ENCODE peak calls at places on chromosome 14, in nine cellular contexts. Z is heart left ventricle, D is IMR-90, W is adrenal gland, X is GM12864, G is tibial artery, J is fibroblast of pulmonary artery, H is lower lobe of right lung, U is glutamatergic neuron. V is an unnamed sample.

GRCh38 chr14:64952598-64953309 is 10.2 kb upstream of the GPX2 start:
- DNase-seq in Z (no peak), D (no peak), W (no peak), X (peak), G (peak), J (no peak), H (no peak), U (no peak), V (no peak)

GRCh38 chr14:56213288-56213687 is 95.1 kb downstream of the PELI2 start:
- DNase-seq in Z (no peak), D (no peak), W (no peak), X (no peak), G (no peak), J (no peak), H (no peak), U (no peak), V (no peak)

GRCh38 chr14:22265319-22266140 is 323.5 kb downstream of the DAD1 start:
- DNase-seq in Z (no peak), D (peak), W (no peak), X (no peak), G (peak), J (peak), H (no peak), U (no peak), V (no peak)

GRCh38 chr14:96772929-96773328 is 24.3 kb upstream of the VRK1 start:
- DNase-seq in Z (no peak), D (no peak), W (no peak), X (no peak), G (no peak), J (no peak), H (no peak), U (no peak), V (no peak)

GRCh38 chr14:72714094-72714493 is 179.8 kb downstream of the DPF3 start:
- DNase-seq in Z (no peak), D (no peak), W (no peak), X (no peak), G (no peak), J (no peak), H (no peak), U (no peak), V (no peak)

GRCh38 chr14:54364555-54365415 is 32.0 kb upstream of the CDKN3 start:
- DNase-seq in Z (peak), D (peak), W (peak), X (no peak), G (peak), J (peak), H (no peak), U (no peak), V (peak)

GRCh38 chr14:20667957-20668356 is 16.4 kb upstream of the RNASE4 start:
- DNase-seq in Z (no peak), D (no peak), W (no peak), X (peak), G (no peak), J (no peak), H (no peak), U (no peak), V (no peak)

GRCh38 chr14:104927901-104928300 is 3.2 kb downstream of the PLD4 start:
- DNase-seq in Z (no peak), D (no peak), W (no peak), X (no peak), G (no peak), J (no peak), H (no peak), U (no peak), V (no peak)

GRCh38 chr14:65074449-65075155 is 27.7 kb downstream of the MAX start:
- DNase-seq in Z (no peak), D (no peak), W (no peak), X (no peak), G (no peak), J (peak), H (no peak), U (no peak), V (no peak)

GRCh38 chr14:55131782-55132181 is 2.7 kb downstream of the LGALS3 start:
- DNase-seq in Z (no peak), D (peak), W (no peak), X (no peak), G (no peak), J (no peak), H (no peak), U (no peak), V (no peak)

GRCh38 chr14:95220663-95221231 is 63.4 kb upstream of the DICER1 start:
- DNase-seq in Z (no peak), D (peak), W (no peak), X (no peak), G (no peak), J (peak), H (no peak), U (no peak), V (no peak)

GRCh38 chr14:101083564-101084435 is 180.3 kb upstream of the RTL1 start:
- DNase-seq in Z (no peak), D (no peak), W (peak), X (no peak), G (no peak), J (no peak), H (no peak), U (no peak), V (no peak)
- TF ChIP-seq CTCF in Z (no peak), D (peak), W (no peak), X (peak), G (no peak), J (peak), H (no peak), U (no peak), V (no peak)

DNA sequence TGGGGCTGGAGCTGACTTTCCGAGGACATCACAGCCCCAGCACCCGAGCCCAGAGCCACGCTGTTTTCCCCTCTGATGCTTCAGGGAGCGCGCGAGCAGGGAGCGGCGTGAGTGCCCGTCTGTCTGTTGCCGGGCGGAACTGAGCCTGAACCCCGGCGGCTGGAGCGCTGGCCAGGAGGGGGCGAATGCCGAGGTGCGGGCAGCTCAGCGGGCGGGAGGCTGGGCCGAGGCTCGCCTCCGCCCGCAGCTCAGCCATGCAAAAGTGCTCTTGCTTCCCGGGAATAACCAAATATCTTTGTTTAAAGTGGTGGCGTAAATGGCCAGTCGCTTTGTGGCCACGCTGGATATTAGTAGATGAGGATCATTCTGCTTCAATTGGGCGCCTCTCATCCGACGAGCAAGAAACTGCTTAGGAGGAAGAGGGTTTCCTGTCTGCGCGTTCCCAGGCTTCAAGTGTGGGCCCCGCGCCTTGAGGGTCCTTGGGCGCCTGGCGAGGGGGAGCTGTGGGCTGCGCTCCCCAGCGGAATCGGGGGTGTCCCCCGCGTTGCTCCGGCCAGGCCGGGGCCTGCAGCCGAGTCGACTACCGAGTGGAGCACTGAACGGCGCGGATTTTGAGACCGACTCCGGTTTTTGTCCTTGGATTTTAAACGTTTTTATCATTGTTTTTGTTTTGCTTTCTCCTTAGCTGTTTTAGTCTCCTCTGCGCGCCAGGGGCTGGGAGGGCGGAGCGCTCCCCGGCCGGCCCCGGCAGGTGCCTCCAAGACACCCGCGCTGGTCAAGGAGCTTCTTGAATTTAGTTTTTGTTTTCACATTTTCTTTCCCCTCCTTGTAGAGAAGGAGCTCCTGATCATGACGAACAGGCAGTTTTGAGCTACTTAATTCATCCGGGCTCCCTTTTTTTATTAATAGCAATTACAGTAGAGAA is 831 bp upstream of the NKX2-1 start:
- DNase-seq in Z (no peak), D (peak), W (no peak), X (no peak), G (no peak), J (peak), H (peak), U (peak), V (peak)
- TF ChIP-seq CTCF in Z (no peak), D (peak), W (no peak), X (peak), G (no peak), J (peak), H (no peak), U (peak), V (no peak)

DNA sequence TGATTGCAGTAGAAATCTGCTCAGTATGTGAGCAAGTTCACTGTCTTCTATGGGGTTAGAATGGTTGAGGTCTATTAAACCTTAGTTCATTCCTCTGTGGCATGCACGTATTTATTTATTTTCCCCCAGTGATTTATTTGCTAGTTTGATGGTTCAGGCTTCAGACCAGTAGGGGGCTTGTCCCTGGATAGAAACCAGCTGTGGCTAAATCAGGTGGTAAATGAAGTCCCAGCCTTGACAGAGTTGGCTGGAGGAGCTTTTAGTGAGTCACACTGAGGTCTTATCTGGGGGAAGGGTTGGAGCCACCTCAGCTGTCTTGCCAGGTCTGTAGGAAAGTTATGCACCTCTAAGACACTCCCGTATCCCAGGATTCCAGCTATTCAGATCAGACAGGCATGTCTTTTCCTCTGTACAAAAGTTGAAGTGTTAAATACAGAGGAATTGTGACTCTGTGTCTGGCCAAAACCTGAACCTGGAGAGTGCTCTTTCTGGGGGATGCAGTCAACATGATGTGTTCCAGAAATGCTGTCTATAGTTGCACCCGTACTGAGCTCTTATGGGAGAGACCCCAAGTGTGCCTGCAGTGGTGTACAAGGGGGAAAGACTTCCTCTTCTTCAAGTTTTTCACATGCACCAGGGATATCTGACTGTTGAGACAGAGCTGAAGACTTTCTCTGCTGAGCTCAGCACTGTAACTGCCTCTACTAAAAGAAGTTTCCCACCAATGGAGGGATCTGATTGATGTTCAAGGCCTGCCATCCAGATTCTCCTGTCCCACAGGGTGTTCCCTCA is 1322.1 kb downstream of the TMEM121 start:
- DNase-seq in Z (no peak), D (no peak), W (no peak), X (no peak), G (no peak), J (no peak), H (no peak), U (no peak), V (no peak)
- TF ChIP-seq CTCF in Z (no peak), D (no peak), W (no peak), X (peak), G (no peak), J (no peak), H (no peak), U (no peak), V (no peak)

GRCh38 chr14:92605274-92605940 is 91.8 kb downstream of the RIN3 start:
- DNase-seq in Z (no peak), D (no peak), W (no peak), X (no peak), G (no peak), J (no peak), H (no peak), U (no peak), V (no peak)

GRCh38 chr14:92601131-92601710 is 87.6 kb downstream of the RIN3 start:
- DNase-seq in Z (no peak), D (no peak), W (no peak), X (no peak), G (no peak), J (no peak), H (no peak), U (no peak), V (no peak)

GRCh38 chr14:92600318-92601053 is 86.9 kb downstream of the RIN3 start:
- DNase-seq in Z (no peak), D (peak), W (no peak), X (no peak), G (no peak), J (peak), H (no peak), U (no peak), V (no peak)

GRCh38 chr14:92601757-92602417 is 88.3 kb downstream of the RIN3 start:
- DNase-seq in Z (no peak), D (no peak), W (peak), X (no peak), G (peak), J (no peak), H (no peak), U (no peak), V (no peak)

DNA sequence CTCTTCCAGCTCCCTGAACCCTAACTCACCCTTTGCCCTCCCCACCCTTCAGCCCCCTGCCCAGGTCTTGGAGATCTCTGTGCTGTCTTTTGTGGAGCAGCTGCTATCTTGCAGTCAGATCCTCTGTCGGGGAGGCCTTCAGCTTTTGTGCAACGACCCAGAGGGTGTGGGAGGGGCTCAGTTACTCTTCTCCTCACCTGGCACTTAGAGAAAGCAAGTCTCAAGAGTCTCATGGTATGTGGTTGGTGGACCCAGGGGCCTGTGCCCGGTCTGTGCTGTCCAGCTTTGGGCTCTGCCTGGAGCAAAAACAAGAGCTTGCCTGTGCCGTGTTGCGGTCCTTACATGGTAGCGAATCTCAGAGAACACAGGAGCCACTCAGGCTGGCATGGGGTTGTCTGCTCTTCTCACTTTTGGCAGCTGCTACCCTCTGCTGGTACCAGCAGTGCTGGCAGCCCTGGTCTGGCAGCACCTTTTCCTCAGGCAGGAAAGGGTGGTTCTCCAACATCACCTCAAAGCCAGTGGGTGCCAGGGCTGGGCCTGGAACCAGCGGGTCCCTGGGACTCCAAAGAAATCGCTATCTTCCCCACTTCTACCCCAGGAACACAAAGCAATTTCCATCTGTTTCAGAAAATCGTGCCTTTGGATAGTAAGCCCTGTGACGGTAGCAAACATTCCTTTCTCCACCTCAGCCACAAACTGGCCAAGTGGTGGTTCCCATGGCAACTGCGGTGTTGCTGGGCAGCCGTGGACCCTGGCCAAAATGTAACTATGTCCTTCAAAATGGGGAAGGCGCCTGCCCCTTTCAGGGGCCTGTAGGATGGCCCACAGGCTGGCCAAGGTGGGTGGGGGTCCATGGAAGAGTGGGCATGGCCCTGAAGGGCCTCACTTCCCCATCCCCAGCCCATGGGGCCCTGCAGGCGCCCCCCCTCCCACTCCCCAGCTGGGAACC is 90.0 kb downstream of the RIN3 start:
- DNase-seq in Z (peak), D (peak), W (peak), X (no peak), G (peak), J (peak), H (peak), U (no peak), V (no peak)
- TF ChIP-seq CTCF in Z (peak), D (peak), W (no peak), X (peak), G (peak), J (peak), H (peak), U (no peak), V (no peak)

GRCh38 chr14:67483599-67484270 is 4.8 kb downstream of the TMEM229B start:
- DNase-seq in Z (no peak), D (no peak), W (no peak), X (no peak), G (no peak), J (no peak), H (no peak), U (no peak), V (no peak)

GRCh38 chr14:67486890-67487289 is 1.6 kb downstream of the TMEM229B start:
- DNase-seq in Z (peak), D (no peak), W (no peak), X (no peak), G (no peak), J (no peak), H (no peak), U (no peak), V (no peak)

GRCh38 chr14:67487937-67488893 is at the start of gene TMEM229B:
- DNase-seq in Z (peak), D (no peak), W (peak), X (peak), G (no peak), J (no peak), H (peak), U (no peak), V (no peak)

GRCh38 chr14:67487332-67487731 is 1.2 kb downstream of the TMEM229B start:
- DNase-seq in Z (no peak), D (no peak), W (no peak), X (no peak), G (no peak), J (no peak), H (no peak), U (no peak), V (no peak)

DNA sequence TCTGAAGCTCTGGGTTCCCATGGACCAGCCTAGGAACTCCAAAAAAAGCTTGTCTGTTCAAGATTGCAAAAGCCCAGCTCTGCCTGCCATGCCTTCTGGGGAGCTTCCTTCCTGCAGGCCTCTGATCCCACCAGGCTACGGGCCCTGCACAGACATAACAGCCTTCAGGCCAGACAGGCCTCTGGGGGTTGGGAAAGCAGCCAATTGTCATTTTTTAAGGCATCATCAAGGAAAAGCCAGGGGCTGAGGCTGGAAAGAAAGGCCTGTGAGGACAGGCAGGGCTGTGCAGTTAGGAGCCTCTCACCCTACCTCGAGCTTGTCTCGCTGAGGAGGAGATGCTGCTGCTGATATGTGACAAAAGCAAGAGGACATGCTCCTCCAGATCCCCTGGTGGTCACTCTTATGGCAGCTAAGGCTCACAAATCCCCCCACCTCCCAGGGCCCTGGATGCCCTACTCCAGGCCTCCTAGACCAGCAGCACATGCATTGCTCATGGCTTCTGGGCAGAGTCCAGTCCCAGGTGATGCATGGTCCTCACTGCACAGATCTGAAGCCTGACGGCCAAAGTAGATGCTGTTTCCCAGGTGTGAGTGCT is 2.9 kb downstream of the TMEM229B start:
- DNase-seq in Z (no peak), D (no peak), W (no peak), X (no peak), G (no peak), J (peak), H (no peak), U (no peak), V (peak)
- TF ChIP-seq CTCF in Z (no peak), D (no peak), W (no peak), X (no peak), G (no peak), J (no peak), H (no peak), U (no peak), V (no peak)

GRCh38 chr14:33280646-33281045 is 342.0 kb downstream of the NPAS3 start:
- DNase-seq in Z (no peak), D (no peak), W (no peak), X (no peak), G (no peak), J (peak), H (no peak), U (no peak), V (no peak)

GRCh38 chr14:33279865-33280264 is 341.2 kb downstream of the NPAS3 start:
- DNase-seq in Z (no peak), D (no peak), W (no peak), X (no peak), G (no peak), J (no peak), H (no peak), U (no peak), V (no peak)

GRCh38 chr14:33285902-33286700 is 347.4 kb downstream of the NPAS3 start:
- DNase-seq in Z (no peak), D (no peak), W (no peak), X (no peak), G (no peak), J (no peak), H (no peak), U (no peak), V (no peak)

GRCh38 chr14:33282811-33283210 is 344.1 kb downstream of the NPAS3 start:
- DNase-seq in Z (no peak), D (no peak), W (no peak), X (no peak), G (no peak), J (peak), H (no peak), U (no peak), V (no peak)

DNA sequence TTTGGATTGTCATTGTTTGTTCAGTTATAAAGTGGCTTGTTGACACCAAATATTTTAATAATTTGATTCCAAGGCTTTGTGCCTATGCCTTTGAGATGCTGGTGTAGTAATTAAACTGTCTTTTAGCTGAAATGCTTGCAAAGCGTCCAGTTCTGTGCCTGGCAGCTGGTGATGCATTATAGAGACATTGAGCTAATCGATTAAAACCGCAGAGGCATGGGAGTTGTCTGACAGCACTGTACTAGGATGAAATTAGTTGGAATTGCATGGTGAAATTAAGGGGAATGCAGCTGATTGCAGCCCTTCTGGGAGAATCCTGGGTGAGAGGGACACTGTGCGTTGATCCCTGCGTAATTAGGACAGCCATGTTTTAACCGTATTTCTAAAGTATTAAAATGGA is 343.5 kb downstream of the NPAS3 start:
- DNase-seq in Z (no peak), D (no peak), W (no peak), X (no peak), G (no peak), J (no peak), H (no peak), U (no peak), V (no peak)
- TF ChIP-seq CTCF in Z (no peak), D (no peak), W (no peak), X (no peak), G (no peak), J (no peak), H (no peak), U (no peak), V (no peak)

V was measured in endothelial cell.